ENCODE peak calls at places on chromosomes 1 and 21, in ten cellular contexts. One of them, this sample, is unnamed.

GRCh38 chr1:46131093-46131492 is 1.3 kb downstream of the PIK3R3 start:
- DNase-seq in HFFc6: no peak
- DNase-seq in stimulated activated naive CD8-positive, alpha-beta T cell treated with anti-CD3 and anti-CD28 coated beads, Interleukin-15, Interleukin-2, amounts not matched to agents 100 U/mL and 50 U/mL, for 24 hours: no peak
- DNase-seq in GM13977: no peak
- DNase-seq in germinal center: no peak
- DNase-seq in KBM-7: peak
- DNase-seq in HS-27A: no peak
- DNase-seq in pulmonary artery endothelial cell: no peak
- DNase-seq in activated CD8-positive, alpha-beta memory T cell treated with anti-CD3 and anti-CD28 coated beads for 1 hour: no peak
- DNase-seq in C1 segment of cervical spinal cord: no peak
- DNase-seq in this sample: no peak

GRCh38 chr1:169312084-169312954 is 55.3 kb downstream of the NME7 start:
- DNase-seq in C1 segment of cervical spinal cord: no peak
- DNase-seq in germinal center: no peak
- DNase-seq in activated CD8-positive, alpha-beta memory T cell treated with anti-CD3 and anti-CD28 coated beads for 1 hour: peak
- DNase-seq in stimulated activated naive CD8-positive, alpha-beta T cell treated with anti-CD3 and anti-CD28 coated beads, Interleukin-15, Interleukin-2, amounts not matched to agents 100 U/mL and 50 U/mL, for 24 hours: peak
- DNase-seq in GM13977: no peak
- DNase-seq in HFFc6: peak
- DNase-seq in HS-27A: peak
- DNase-seq in pulmonary artery endothelial cell: no peak
- DNase-seq in KBM-7: peak
- DNase-seq in this sample: peak

GRCh38 chr1:53348491-53349368 is 20.9 kb upstream of the LRP8 start:
- DNase-seq in activated CD8-positive, alpha-beta memory T cell treated with anti-CD3 and anti-CD28 coated beads for 1 hour: no peak
- DNase-seq in HFFc6: no peak
- DNase-seq in pulmonary artery endothelial cell: no peak
- DNase-seq in GM13977: no peak
- DNase-seq in C1 segment of cervical spinal cord: no peak
- DNase-seq in KBM-7: no peak
- DNase-seq in germinal center: no peak
- DNase-seq in HS-27A: no peak
- DNase-seq in stimulated activated naive CD8-positive, alpha-beta T cell treated with anti-CD3 and anti-CD28 coated beads, Interleukin-15, Interleukin-2, amounts not matched to agents 100 U/mL and 50 U/mL, for 24 hours: no peak
- DNase-seq in this sample: no peak

GRCh38 chr1:23916209-23917131 is 3.3 kb upstream of the CNR2 start:
- DNase-seq in stimulated activated naive CD8-positive, alpha-beta T cell treated with anti-CD3 and anti-CD28 coated beads, Interleukin-15, Interleukin-2, amounts not matched to agents 100 U/mL and 50 U/mL, for 24 hours: peak
- DNase-seq in C1 segment of cervical spinal cord: no peak
- DNase-seq in pulmonary artery endothelial cell: no peak
- DNase-seq in germinal center: peak
- DNase-seq in HFFc6: peak
- DNase-seq in HS-27A: peak
- DNase-seq in GM13977: peak
- DNase-seq in KBM-7: peak
- DNase-seq in activated CD8-positive, alpha-beta memory T cell treated with anti-CD3 and anti-CD28 coated beads for 1 hour: peak
- DNase-seq in this sample: peak

GRCh38 chr1:243731301-243731891 is 118.6 kb downstream of the AKT3 start:
- DNase-seq in stimulated activated naive CD8-positive, alpha-beta T cell treated with anti-CD3 and anti-CD28 coated beads, Interleukin-15, Interleukin-2, amounts not matched to agents 100 U/mL and 50 U/mL, for 24 hours: no peak
- DNase-seq in germinal center: no peak
- DNase-seq in HS-27A: no peak
- DNase-seq in HFFc6: no peak
- DNase-seq in KBM-7: peak
- DNase-seq in activated CD8-positive, alpha-beta memory T cell treated with anti-CD3 and anti-CD28 coated beads for 1 hour: no peak
- DNase-seq in C1 segment of cervical spinal cord: no peak
- DNase-seq in GM13977: no peak
- DNase-seq in pulmonary artery endothelial cell: no peak
- DNase-seq in this sample: no peak

GRCh38 chr21:45611296-45611695 is 32.2 kb upstream of the PCBP3 start:
- DNase-seq in activated CD8-positive, alpha-beta memory T cell treated with anti-CD3 and anti-CD28 coated beads for 1 hour: no peak
- DNase-seq in HS-27A: no peak
- DNase-seq in GM13977: no peak
- DNase-seq in germinal center: no peak
- DNase-seq in stimulated activated naive CD8-positive, alpha-beta T cell treated with anti-CD3 and anti-CD28 coated beads, Interleukin-15, Interleukin-2, amounts not matched to agents 100 U/mL and 50 U/mL, for 24 hours: no peak
- DNase-seq in HFFc6: no peak
- DNase-seq in C1 segment of cervical spinal cord: no peak
- DNase-seq in KBM-7: no peak
- DNase-seq in pulmonary artery endothelial cell: no peak
- DNase-seq in this sample: no peak

GRCh38 chr21:35520302-35520701 is 471.2 kb upstream of the RUNX1 start:
- DNase-seq in KBM-7: no peak
- DNase-seq in pulmonary artery endothelial cell: no peak
- DNase-seq in C1 segment of cervical spinal cord: no peak
- DNase-seq in HS-27A: no peak
- DNase-seq in germinal center: no peak
- DNase-seq in HFFc6: no peak
- DNase-seq in activated CD8-positive, alpha-beta memory T cell treated with anti-CD3 and anti-CD28 coated beads for 1 hour: no peak
- DNase-seq in GM13977: no peak
- DNase-seq in stimulated activated naive CD8-positive, alpha-beta T cell treated with anti-CD3 and anti-CD28 coated beads, Interleukin-15, Interleukin-2, amounts not matched to agents 100 U/mL and 50 U/mL, for 24 hours: no peak
- DNase-seq in this sample: no peak

GRCh38 chr1:33612877-33613487 is 140.5 kb downstream of the ZSCAN20 start:
- DNase-seq in HS-27A: peak
- DNase-seq in germinal center: peak
- DNase-seq in HFFc6: peak
- DNase-seq in pulmonary artery endothelial cell: peak
- DNase-seq in stimulated activated naive CD8-positive, alpha-beta T cell treated with anti-CD3 and anti-CD28 coated beads, Interleukin-15, Interleukin-2, amounts not matched to agents 100 U/mL and 50 U/mL, for 24 hours: peak
- DNase-seq in activated CD8-positive, alpha-beta memory T cell treated with anti-CD3 and anti-CD28 coated beads for 1 hour: no peak
- DNase-seq in KBM-7: peak
- DNase-seq in GM13977: peak
- DNase-seq in C1 segment of cervical spinal cord: peak
- DNase-seq in this sample: no peak

GRCh38 chr1:225483818-225484656 is 56.2 kb upstream of the LBR start:
- DNase-seq in HFFc6: no peak
- DNase-seq in germinal center: no peak
- DNase-seq in activated CD8-positive, alpha-beta memory T cell treated with anti-CD3 and anti-CD28 coated beads for 1 hour: no peak
- DNase-seq in pulmonary artery endothelial cell: no peak
- DNase-seq in GM13977: no peak
- DNase-seq in HS-27A: no peak
- DNase-seq in C1 segment of cervical spinal cord: no peak
- DNase-seq in stimulated activated naive CD8-positive, alpha-beta T cell treated with anti-CD3 and anti-CD28 coated beads, Interleukin-15, Interleukin-2, amounts not matched to agents 100 U/mL and 50 U/mL, for 24 hours: no peak
- DNase-seq in KBM-7: no peak
- DNase-seq in this sample: no peak

GRCh38 chr1:84721152-84721551 is 30.9 kb upstream of the SSX2IP start:
- DNase-seq in KBM-7: no peak
- DNase-seq in pulmonary artery endothelial cell: no peak
- DNase-seq in HS-27A: no peak
- DNase-seq in C1 segment of cervical spinal cord: no peak
- DNase-seq in GM13977: no peak
- DNase-seq in HFFc6: peak
- DNase-seq in stimulated activated naive CD8-positive, alpha-beta T cell treated with anti-CD3 and anti-CD28 coated beads, Interleukin-15, Interleukin-2, amounts not matched to agents 100 U/mL and 50 U/mL, for 24 hours: no peak
- DNase-seq in activated CD8-positive, alpha-beta memory T cell treated with anti-CD3 and anti-CD28 coated beads for 1 hour: no peak
- DNase-seq in germinal center: no peak
- DNase-seq in this sample: no peak

GRCh38 chr1:200206761-200207160 is 179.3 kb downstream of the NR5A2 start:
- DNase-seq in pulmonary artery endothelial cell: no peak
- DNase-seq in KBM-7: no peak
- DNase-seq in C1 segment of cervical spinal cord: no peak
- DNase-seq in HFFc6: no peak
- DNase-seq in HS-27A: no peak
- DNase-seq in activated CD8-positive, alpha-beta memory T cell treated with anti-CD3 and anti-CD28 coated beads for 1 hour: no peak
- DNase-seq in GM13977: no peak
- DNase-seq in stimulated activated naive CD8-positive, alpha-beta T cell treated with anti-CD3 and anti-CD28 coated beads, Interleukin-15, Interleukin-2, amounts not matched to agents 100 U/mL and 50 U/mL, for 24 hours: no peak
- DNase-seq in germinal center: no peak
- DNase-seq in this sample: no peak

This sample was measured in activated T-helper 1 cell treated with anti-CD3 and anti-CD28 coated beads, Interleukin-12 subunit alpha, Interleukin-12 subunit beta, Interleukin-2, Interleukin-4 antibody, amounts not matched to agents 30 ng/mL and 10 ng/mL and 1 ng/mL, durations not matched to agents 14 hours and 24 hours and 36 hours.